ENCODE peak calls at places on chromosome 12, in four cellular contexts. F is HepG2, Y is H1, S is GM12878. Q is an unnamed sample.

GRCh38 chr12:72476301-72476700 is 204.1 kb downstream of the TRHDE start:
- DNase-seq in F (no peak), Y (no peak), S (no peak), Q (no peak)

GRCh38 chr12:113030875-113031525 is 25.5 kb upstream of the DTX1 start:
- DNase-seq in S (no peak), Y (peak; percentile 51), F (peak; percentile 45), Q (peak; percentile 73)

GRCh38 chr12:46609281-46609623 is 216.5 kb downstream of the SLC38A4 start:
- DNase-seq in Y (no peak), F (no peak), S (peak; percentile 15), Q (no peak)

GRCh38 chr12:2300886-2301285 is 248.1 kb downstream of the CACNA1C start:
- DNase-seq in S (no peak), F (no peak), Y (no peak), Q (no peak)

GRCh38 chr12:122336015-122336946 is 70.0 kb upstream of the VPS33A start:
- DNase-seq in Y (peak; percentile 55), F (peak; percentile 23), S (no peak), Q (peak; percentile 18)

GRCh38 chr12:106246891-106247730 is 709 bp downstream of the CKAP4 start:
- DNase-seq in Y (peak; percentile 63), F (no peak), S (no peak), Q (no peak)

GRCh38 chr12:71438670-71439361 is 782 bp upstream of the LGR5 start:
- DNase-seq in Y (no peak), S (no peak), F (peak; percentile 98), Q (peak; percentile 6)

GRCh38 chr12:27682534-27682933 is 13.7 kb upstream of the REP15 start:
- DNase-seq in Y (no peak), S (no peak), F (no peak), Q (no peak)

GRCh38 chr12:132675753-132676152 is 11.4 kb downstream of the POLE start:
- DNase-seq in F (no peak), Y (no peak), S (no peak), Q (no peak)

GRCh38 chr12:31119531-31120211 is 46.0 kb downstream of the DDX11 start:
- DNase-seq in F (no peak), Y (peak; percentile 46), S (no peak), Q (no peak)

GRCh38 chr12:5428332-5429221 is 3.3 kb upstream of the NTF3 start:
- DNase-seq in S (no peak), F (no peak), Y (peak; percentile 57), Q (no peak)

GRCh38 chr12:21985155-21985554 is 43.9 kb upstream of the ABCC9 start:
- DNase-seq in S (no peak), F (no peak), Y (no peak), Q (no peak)

GRCh38 chr12:125201940-125202339 is 136.7 kb downstream of the AACS start:
- DNase-seq in S (no peak), Y (no peak), F (no peak), Q (no peak)

GRCh38 chr12:3071107-3071506 is 6.1 kb upstream of the TSPAN9 start:
- DNase-seq in S (no peak), F (peak; percentile 58), Y (no peak), Q (no peak)

GRCh38 chr12:42484996-42485395 is 104.5 kb downstream of the PRICKLE1 start:
- DNase-seq in Y (no peak), S (no peak), F (no peak), Q (no peak)

GRCh38 chr12:132507656-132508055 is 17.7 kb downstream of the FBRSL1 start:
- DNase-seq in Y (no peak), S (no peak), F (no peak), Q (no peak)

GRCh38 chr12:71710276-71711125 is 24.6 kb downstream of the TMEM19 start:
- DNase-seq in S (no peak), Y (no peak), F (peak; percentile 34), Q (no peak)

GRCh38 chr12:112149596-112149995 is 24.2 kb downstream of the TRAFD1 start:
- DNase-seq in F (no peak), S (peak; percentile 35), Y (no peak), Q (no peak)

GRCh38 chr12:107884769-107885694 is 110.5 kb downstream of the ASCL4 start:
- DNase-seq in S (no peak), Y (peak; percentile 63), F (peak; percentile 58), Q (peak; percentile 46)

GRCh38 chr12:25151476-25151875 is 43.5 kb downstream of the DNAI7 start:
- DNase-seq in S (no peak), Y (no peak), F (no peak), Q (peak; percentile 28)

GRCh38 chr12:71478277-71478676 is 38.7 kb downstream of the LGR5 start:
- DNase-seq in S (no peak), Y (no peak), F (no peak), Q (no peak)

GRCh38 chr12:47985596-47986265 is 18.5 kb downstream of the COL2A1 start:
- DNase-seq in F (no peak), Y (no peak), S (no peak), Q (no peak)

GRCh38 chr12:114063435-114063834 is 97.3 kb upstream of the RBM19 start:
- DNase-seq in F (no peak), S (no peak), Y (no peak), Q (peak; percentile 27)

GRCh38 chr12:40063424-40063823 is 42.5 kb downstream of the SLC2A13 start:
- DNase-seq in F (no peak), Y (no peak), S (no peak), Q (no peak)

GRCh38 chr12:105221588-105222325 is 14.2 kb downstream of the APPL2 start:
- DNase-seq in Y (no peak), S (no peak), F (no peak), Q (no peak)

GRCh38 chr12:1443421-1444141 is 150.8 kb downstream of the FBXL14 start:
- DNase-seq in F (no peak), S (no peak), Y (no peak), Q (no peak)

GRCh38 chr12:65300679-65301349 is 22.3 kb downstream of the MSRB3 start:
- DNase-seq in F (peak; percentile 34), S (no peak), Y (no peak), Q (no peak)

GRCh38 chr12:41919025-41919424 is 225.6 kb downstream of the GXYLT1 start:
- DNase-seq in S (no peak), Y (no peak), F (no peak), Q (no peak)

GRCh38 chr12:26683443-26683842 is 149.6 kb downstream of the ITPR2 start:
- DNase-seq in S (no peak), Y (no peak), F (no peak), Q (no peak)

GRCh38 chr12:26680724-26681455 is 152.1 kb downstream of the ITPR2 start:
- DNase-seq in S (no peak), Y (no peak), F (peak; percentile 83), Q (no peak)

GRCh38 chr12:26678697-26679660 is 154.0 kb downstream of the ITPR2 start:
- DNase-seq in Y (no peak), S (no peak), F (no peak), Q (peak; percentile 85)
- H3K4me1 ChIP-seq in Y (peaks cover 4% of the 10 kb centered on the region), S (no peaks in the 10 kb centered on the region), F (peaks cover 22% of the 10 kb centered on the region), Q (no peaks in the 10 kb centered on the region)

GRCh38 chr12:120708646-120709045 is 1.6 kb upstream of the UNC119B start:
- DNase-seq in F (no peak), Y (no peak), S (no peak), Q (no peak)
- TF ChIP-seq SUZ12 in F (no peak), Y (no peak), S (no peak), Q (no peak)

GRCh38 chr12:4272014-4272975 is 1.3 kb upstream of the CCND2 start:
- DNase-seq in S (peak; percentile 74), F (no peak), Y (peak; percentile 89), Q (peak; percentile 96)
- H3K4me1 ChIP-seq in S (peaks cover 17% of the 10 kb centered on the region), F (peaks cover 57% of the 10 kb centered on the region), Y (peaks cover 10% of the 10 kb centered on the region), Q (peaks cover 13% of the 10 kb centered on the region)

DNA sequence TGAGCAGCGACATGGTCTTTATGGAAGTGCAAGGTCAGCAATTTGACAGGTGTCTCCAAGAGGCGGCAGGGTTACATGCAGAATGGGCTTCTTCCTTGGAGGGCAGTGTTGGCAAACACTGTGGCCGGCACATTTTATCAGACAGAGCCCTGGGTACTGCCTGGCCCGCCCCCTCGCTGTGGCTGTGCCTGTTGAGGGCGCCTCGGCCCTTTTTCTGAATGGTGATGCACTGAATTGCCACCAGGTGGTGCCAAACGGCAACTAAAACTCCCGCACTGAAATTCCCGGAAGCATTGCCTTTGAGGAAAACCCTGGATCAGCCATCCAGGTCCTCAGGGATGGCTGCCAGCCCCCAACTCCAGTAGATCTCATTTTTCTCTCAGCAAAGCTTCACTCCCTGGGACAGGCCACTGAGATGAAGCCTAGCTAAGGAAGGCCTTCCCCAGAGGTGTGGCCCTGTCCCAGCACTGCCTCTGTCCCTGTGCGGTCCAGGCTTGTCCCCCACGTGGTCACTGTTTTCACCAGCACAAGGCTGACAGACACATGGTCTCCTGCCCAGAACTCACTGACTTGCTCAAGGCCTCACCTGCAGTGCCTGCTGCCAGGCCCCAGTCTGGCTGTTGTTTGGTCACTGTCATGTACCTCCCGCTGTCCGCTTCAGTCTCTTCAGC is 73.6 kb downstream of the TESC start:
- DNase-seq in F (peak; percentile 68), Y (peak; percentile 90), S (no peak), Q (peak; percentile 71)
- TF ChIP-seq SUZ12 in F (no peak), Y (no peak), S (no peak), Q (no peak)

DNA sequence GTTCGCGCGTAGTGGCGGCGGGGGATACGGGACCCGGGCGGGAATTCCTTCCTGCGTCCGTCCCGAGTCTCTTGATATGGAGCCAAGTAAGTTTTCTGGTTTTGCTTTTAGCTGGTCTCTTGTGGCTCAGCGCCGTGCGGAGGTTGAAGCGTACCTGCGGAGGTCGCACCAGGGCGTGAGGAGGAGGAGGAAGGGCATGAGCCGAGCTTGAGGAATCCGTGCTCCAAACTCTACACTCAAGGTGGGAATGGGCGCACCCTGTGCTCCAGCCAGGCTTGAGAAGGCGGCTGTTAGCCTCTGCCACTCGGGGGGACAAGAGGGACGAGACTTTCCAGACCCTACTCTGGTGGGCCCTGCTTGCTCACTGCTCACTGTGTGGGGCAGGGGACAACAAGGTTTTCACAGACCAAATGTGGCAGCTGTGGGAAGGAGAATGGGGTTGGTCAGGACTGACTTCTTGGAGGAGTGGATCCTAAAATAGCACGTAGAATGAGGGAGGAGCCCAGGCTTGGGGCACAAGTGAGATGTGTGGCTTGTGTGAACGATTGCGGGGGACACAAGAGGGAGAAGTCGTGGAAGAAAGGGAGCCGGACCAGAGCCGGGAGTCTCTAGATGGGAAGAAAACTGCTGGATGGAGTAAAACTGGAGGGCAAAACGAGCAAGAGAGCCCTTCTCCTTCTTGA is 606 bp downstream of the ATG101 start:
- DNase-seq in S (no peak), Y (no peak), F (no peak), Q (no peak)
- H3K4me1 ChIP-seq in S (peaks cover 13% of the 10 kb centered on the region), Y (no peaks in the 10 kb centered on the region), F (peaks cover 46% of the 10 kb centered on the region), Q (peaks cover 1% of the 10 kb centered on the region)

DNA sequence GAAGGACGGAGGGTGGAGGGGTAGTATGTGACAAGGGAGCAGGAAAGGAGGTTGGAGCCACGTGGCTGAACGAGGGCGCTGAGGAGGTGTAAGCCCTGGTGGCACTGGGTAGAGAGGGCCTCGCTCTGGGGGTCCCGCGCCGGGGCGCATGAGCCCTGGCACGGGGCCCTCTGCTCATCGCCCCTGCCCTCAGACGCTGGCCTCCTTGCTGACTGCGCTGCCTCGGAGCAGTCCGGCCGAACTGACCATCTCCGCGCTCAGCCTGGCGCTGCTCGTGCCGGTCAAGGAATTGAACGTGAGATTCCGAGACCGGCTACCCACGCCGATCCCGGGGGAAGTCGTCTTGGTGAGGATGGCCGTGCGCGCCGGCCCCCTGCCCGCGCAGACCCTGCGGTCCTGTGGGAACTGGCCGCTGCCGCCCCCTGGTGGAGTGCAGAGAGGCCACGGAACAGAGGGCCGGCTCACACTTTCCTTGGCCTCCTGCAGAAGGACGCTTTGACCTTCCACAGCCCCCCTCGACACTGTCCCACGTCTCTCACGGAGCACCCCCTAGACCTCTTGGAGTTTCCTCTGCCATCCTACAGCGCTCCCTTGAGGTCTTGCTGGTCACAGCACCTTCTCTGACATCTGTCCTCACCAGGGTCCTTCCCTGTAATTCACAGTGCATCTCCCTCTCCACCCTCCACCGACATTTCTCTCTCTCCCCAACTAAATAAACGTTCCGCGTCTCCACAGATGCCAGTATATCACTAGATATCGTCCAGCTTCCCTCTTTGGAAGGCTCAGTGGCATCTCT is 10.5 kb downstream of the ARHGEF25 start:
- DNase-seq in S (no peak), F (no peak), Y (peak; percentile 87), Q (no peak)
- TF ChIP-seq SUZ12 in S (peak; percentile 8), F (no peak), Y (no peak), Q (no peak)

Q was measured in NT2/D1.